ENCODE peak calls at places on chromosomes 7 and 10, in eight cellular contexts. One of them, this sample, is unnamed.

GRCh38 chr7:121097577-121097976 is 109.1 kb downstream of the CPED1 start:
- DNase-seq in fibroblast of lung: no peak
- DNase-seq in lower lobe of right lung: no peak
- DNase-seq in hepatocyte: no peak
- DNase-seq in GM12865: no peak
- DNase-seq in psoas muscle: no peak
- DNase-seq in HFF-Myc: no peak
- DNase-seq in CD4-positive, alpha-beta T cell: no peak
- DNase-seq in this sample: no peak

GRCh38 chr10:17199351-17199804 is 2.1 kb downstream of the TRDMT1 start:
- DNase-seq in fibroblast of lung: peak; percentile 67
- DNase-seq in lower lobe of right lung: no peak
- DNase-seq in hepatocyte: no peak
- DNase-seq in GM12865: no peak
- DNase-seq in psoas muscle: no peak
- DNase-seq in HFF-Myc: no peak
- DNase-seq in CD4-positive, alpha-beta T cell: no peak
- DNase-seq in this sample: no peak

GRCh38 chr10:96833220-96834001 is 1.3 kb downstream of the LCOR start:
- DNase-seq in fibroblast of lung: peak; percentile 54
- DNase-seq in lower lobe of right lung: no peak
- DNase-seq in hepatocyte: peak; percentile 43
- DNase-seq in GM12865: peak; percentile 19
- DNase-seq in psoas muscle: no peak
- DNase-seq in HFF-Myc: no peak
- DNase-seq in CD4-positive, alpha-beta T cell: peak; percentile 10
- DNase-seq in this sample: no peak

GRCh38 chr7:86094166-86094669 is 549.5 kb upstream of the GRM3 start:
- DNase-seq in fibroblast of lung: no peak
- DNase-seq in lower lobe of right lung: no peak
- DNase-seq in hepatocyte: no peak
- DNase-seq in GM12865: no peak
- DNase-seq in psoas muscle: no peak
- DNase-seq in HFF-Myc: no peak
- DNase-seq in CD4-positive, alpha-beta T cell: no peak
- DNase-seq in this sample: no peak

GRCh38 chr10:62779487-62780248 is 24.9 kb upstream of the ADO start:
- DNase-seq in fibroblast of lung: peak; percentile 16
- DNase-seq in lower lobe of right lung: no peak
- DNase-seq in hepatocyte: no peak
- DNase-seq in GM12865: peak; percentile 94
- DNase-seq in psoas muscle: no peak
- DNase-seq in HFF-Myc: no peak
- DNase-seq in CD4-positive, alpha-beta T cell: peak; percentile 68
- DNase-seq in this sample: peak; percentile 40

GRCh38 chr7:77427996-77428603 is 12.0 kb upstream of the GSAP start:
- DNase-seq in fibroblast of lung: peak; percentile 85
- DNase-seq in lower lobe of right lung: no peak
- DNase-seq in hepatocyte: no peak
- DNase-seq in GM12865: peak; percentile 55
- DNase-seq in psoas muscle: no peak
- DNase-seq in HFF-Myc: peak; percentile 39
- DNase-seq in CD4-positive, alpha-beta T cell: no peak
- DNase-seq in this sample: no peak

GRCh38 chr10:42960491-42961155 is 116.2 kb upstream of the RET start:
- DNase-seq in fibroblast of lung: peak; percentile 14
- DNase-seq in lower lobe of right lung: peak; percentile 39
- DNase-seq in hepatocyte: peak; percentile 12
- DNase-seq in GM12865: no peak
- DNase-seq in psoas muscle: peak; percentile 69
- DNase-seq in HFF-Myc: peak; percentile 14
- DNase-seq in CD4-positive, alpha-beta T cell: no peak
- DNase-seq in this sample: no peak

GRCh38 chr7:105815580-105815979 is 60.8 kb downstream of the ATXN7L1 start:
- DNase-seq in fibroblast of lung: no peak
- DNase-seq in lower lobe of right lung: no peak
- DNase-seq in hepatocyte: no peak
- DNase-seq in GM12865: no peak
- DNase-seq in psoas muscle: no peak
- DNase-seq in HFF-Myc: no peak
- DNase-seq in CD4-positive, alpha-beta T cell: no peak
- DNase-seq in this sample: no peak

GRCh38 chr10:35643976-35644799 is 2.1 kb upstream of the FZD8 start:
- DNase-seq in fibroblast of lung: no peak
- DNase-seq in lower lobe of right lung: no peak
- DNase-seq in hepatocyte: no peak
- DNase-seq in GM12865: peak; percentile 21
- DNase-seq in psoas muscle: no peak
- DNase-seq in HFF-Myc: no peak
- DNase-seq in CD4-positive, alpha-beta T cell: no peak
- DNase-seq in this sample: no peak

GRCh38 chr7:38702002-38702535 is 70.9 kb upstream of the AMPH start:
- DNase-seq in fibroblast of lung: no peak
- DNase-seq in lower lobe of right lung: no peak
- DNase-seq in hepatocyte: no peak
- DNase-seq in GM12865: no peak
- DNase-seq in psoas muscle: no peak
- DNase-seq in HFF-Myc: no peak
- DNase-seq in CD4-positive, alpha-beta T cell: no peak
- DNase-seq in this sample: no peak

GRCh38 chr10:91536101-91536500 is 96.8 kb downstream of the PPP1R3C start:
- DNase-seq in fibroblast of lung: peak; percentile 58
- DNase-seq in lower lobe of right lung: no peak
- DNase-seq in hepatocyte: no peak
- DNase-seq in GM12865: no peak
- DNase-seq in psoas muscle: peak; percentile 59
- DNase-seq in HFF-Myc: no peak
- DNase-seq in CD4-positive, alpha-beta T cell: no peak
- DNase-seq in this sample: no peak

GRCh38 chr7:139679731-139680594 is 97.8 kb downstream of the HIPK2 start:
- DNase-seq in fibroblast of lung: peak; percentile 45
- DNase-seq in lower lobe of right lung: no peak
- DNase-seq in hepatocyte: no peak
- DNase-seq in GM12865: no peak
- DNase-seq in psoas muscle: no peak
- DNase-seq in HFF-Myc: no peak
- DNase-seq in CD4-positive, alpha-beta T cell: no peak
- DNase-seq in this sample: no peak

GRCh38 chr7:135761751-135762488 is 13.3 kb upstream of the FAM180A start:
- DNase-seq in fibroblast of lung: peak; percentile 84
- DNase-seq in lower lobe of right lung: no peak
- DNase-seq in hepatocyte: no peak
- DNase-seq in GM12865: no peak
- DNase-seq in psoas muscle: no peak
- DNase-seq in HFF-Myc: no peak
- DNase-seq in CD4-positive, alpha-beta T cell: no peak
- DNase-seq in this sample: no peak

GRCh38 chr7:20601121-20601520 is 14.3 kb upstream of the ABCB5 start:
- DNase-seq in fibroblast of lung: peak; percentile 70
- DNase-seq in lower lobe of right lung: no peak
- DNase-seq in hepatocyte: no peak
- DNase-seq in GM12865: peak; percentile 10
- DNase-seq in psoas muscle: no peak
- DNase-seq in HFF-Myc: no peak
- DNase-seq in CD4-positive, alpha-beta T cell: no peak
- DNase-seq in this sample: no peak

GRCh38 chr7:95674101-95674500 is 77.8 kb upstream of the PDK4 start:
- DNase-seq in fibroblast of lung: no peak
- DNase-seq in lower lobe of right lung: no peak
- DNase-seq in hepatocyte: no peak
- DNase-seq in GM12865: no peak
- DNase-seq in psoas muscle: no peak
- DNase-seq in HFF-Myc: no peak
- DNase-seq in CD4-positive, alpha-beta T cell: no peak
- DNase-seq in this sample: no peak

GRCh38 chr10:90988802-90989201 is 67.9 kb upstream of the ANKRD1 start:
- DNase-seq in fibroblast of lung: no peak
- DNase-seq in lower lobe of right lung: no peak
- DNase-seq in hepatocyte: no peak
- DNase-seq in GM12865: no peak
- DNase-seq in psoas muscle: no peak
- DNase-seq in HFF-Myc: no peak
- DNase-seq in CD4-positive, alpha-beta T cell: no peak
- DNase-seq in this sample: no peak

GRCh38 chr7:16136896-16137295 is 284.4 kb downstream of the CRPPA start:
- DNase-seq in fibroblast of lung: no peak
- DNase-seq in lower lobe of right lung: no peak
- DNase-seq in hepatocyte: no peak
- DNase-seq in GM12865: no peak
- DNase-seq in psoas muscle: no peak
- DNase-seq in HFF-Myc: no peak
- DNase-seq in CD4-positive, alpha-beta T cell: no peak
- DNase-seq in this sample: no peak

GRCh38 chr7:16619979-16620408 is 25.6 kb downstream of the ANKMY2 start:
- DNase-seq in fibroblast of lung: peak; percentile 45
- DNase-seq in lower lobe of right lung: no peak
- DNase-seq in hepatocyte: no peak
- DNase-seq in GM12865: peak; percentile 44
- DNase-seq in psoas muscle: no peak
- DNase-seq in HFF-Myc: no peak
- DNase-seq in CD4-positive, alpha-beta T cell: no peak
- DNase-seq in this sample: no peak

GRCh38 chr10:129956285-129956649 is 7.8 kb downstream of the EBF3 start:
- DNase-seq in fibroblast of lung: no peak
- DNase-seq in lower lobe of right lung: no peak
- DNase-seq in hepatocyte: no peak
- DNase-seq in GM12865: no peak
- DNase-seq in psoas muscle: no peak
- DNase-seq in HFF-Myc: no peak
- DNase-seq in CD4-positive, alpha-beta T cell: no peak
- DNase-seq in this sample: no peak

DNA sequence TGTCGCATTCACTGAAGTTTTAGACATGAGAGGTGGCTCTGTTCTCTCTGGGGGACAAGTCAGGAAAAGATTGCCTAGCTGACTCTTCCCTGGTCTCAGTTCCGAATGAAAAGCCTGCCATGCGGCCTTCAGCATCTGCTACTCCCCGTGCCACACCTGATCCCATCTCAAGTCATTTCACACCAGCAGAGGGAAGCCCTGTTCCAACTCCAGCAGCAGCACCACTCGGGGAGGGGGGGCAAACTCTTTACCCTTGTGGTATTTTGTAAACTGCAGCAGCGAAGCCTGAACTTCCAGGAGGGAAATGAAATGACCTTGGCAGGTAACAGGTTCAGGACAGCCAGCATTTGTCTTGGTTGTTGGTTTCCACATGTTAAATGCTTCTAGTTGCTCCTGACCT is 13.8 kb downstream of the LRRC4 start:
- DNase-seq in fibroblast of lung: no peak
- DNase-seq in lower lobe of right lung: no peak
- DNase-seq in hepatocyte: no peak
- DNase-seq in GM12865: no peak
- DNase-seq in psoas muscle: no peak
- DNase-seq in HFF-Myc: no peak
- DNase-seq in CD4-positive, alpha-beta T cell: no peak
- DNase-seq in this sample: no peak
- TF ChIP-seq CTCF in fibroblast of lung: no peak
- TF ChIP-seq CTCF in lower lobe of right lung: no peak
- TF ChIP-seq CTCF in hepatocyte: no peak
- TF ChIP-seq CTCF in GM12865: no peak
- TF ChIP-seq CTCF in psoas muscle: no peak
- TF ChIP-seq CTCF in HFF-Myc: no peak
- TF ChIP-seq CTCF in CD4-positive, alpha-beta T cell: no peak
- TF ChIP-seq CTCF in this sample: no peak

GRCh38 chr7:114370177-114370576 is 44.4 kb upstream of the FOXP2 start:
- DNase-seq in fibroblast of lung: no peak
- DNase-seq in lower lobe of right lung: no peak
- DNase-seq in hepatocyte: no peak
- DNase-seq in GM12865: no peak
- DNase-seq in psoas muscle: no peak
- DNase-seq in HFF-Myc: no peak
- DNase-seq in CD4-positive, alpha-beta T cell: no peak
- DNase-seq in this sample: no peak
- TF ChIP-seq CTCF in fibroblast of lung: no peak
- TF ChIP-seq CTCF in lower lobe of right lung: no peak
- TF ChIP-seq CTCF in hepatocyte: no peak
- TF ChIP-seq CTCF in GM12865: no peak
- TF ChIP-seq CTCF in psoas muscle: no peak
- TF ChIP-seq CTCF in HFF-Myc: no peak
- TF ChIP-seq CTCF in CD4-positive, alpha-beta T cell: no peak
- TF ChIP-seq CTCF in this sample: no peak

DNA sequence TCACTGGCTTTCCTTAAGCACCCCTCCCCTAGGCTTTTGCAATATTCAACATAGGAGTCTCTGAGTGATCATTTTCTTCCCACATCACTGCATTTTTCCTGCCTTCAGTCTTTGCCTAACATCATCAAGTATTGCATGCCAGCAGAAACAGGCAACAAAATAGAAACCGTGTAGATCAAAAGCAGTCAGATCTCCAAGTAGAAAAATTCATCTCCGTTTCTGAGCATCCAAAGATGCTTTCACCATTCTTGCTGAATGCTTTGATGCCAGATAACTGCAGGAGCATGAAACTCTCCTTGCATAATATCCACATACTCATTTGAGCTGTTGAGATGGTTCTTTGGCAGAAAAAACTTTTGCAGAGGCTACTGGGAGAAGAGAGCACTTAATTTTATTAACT is 120.0 kb downstream of the ADCYAP1R1 start:
- DNase-seq in fibroblast of lung: no peak
- DNase-seq in lower lobe of right lung: no peak
- DNase-seq in hepatocyte: no peak
- DNase-seq in GM12865: no peak
- DNase-seq in psoas muscle: no peak
- DNase-seq in HFF-Myc: no peak
- DNase-seq in CD4-positive, alpha-beta T cell: no peak
- DNase-seq in this sample: no peak
- TF ChIP-seq CTCF in fibroblast of lung: no peak
- TF ChIP-seq CTCF in lower lobe of right lung: no peak
- TF ChIP-seq CTCF in hepatocyte: no peak
- TF ChIP-seq CTCF in GM12865: no peak
- TF ChIP-seq CTCF in psoas muscle: no peak
- TF ChIP-seq CTCF in HFF-Myc: no peak
- TF ChIP-seq CTCF in CD4-positive, alpha-beta T cell: no peak
- TF ChIP-seq CTCF in this sample: no peak

DNA sequence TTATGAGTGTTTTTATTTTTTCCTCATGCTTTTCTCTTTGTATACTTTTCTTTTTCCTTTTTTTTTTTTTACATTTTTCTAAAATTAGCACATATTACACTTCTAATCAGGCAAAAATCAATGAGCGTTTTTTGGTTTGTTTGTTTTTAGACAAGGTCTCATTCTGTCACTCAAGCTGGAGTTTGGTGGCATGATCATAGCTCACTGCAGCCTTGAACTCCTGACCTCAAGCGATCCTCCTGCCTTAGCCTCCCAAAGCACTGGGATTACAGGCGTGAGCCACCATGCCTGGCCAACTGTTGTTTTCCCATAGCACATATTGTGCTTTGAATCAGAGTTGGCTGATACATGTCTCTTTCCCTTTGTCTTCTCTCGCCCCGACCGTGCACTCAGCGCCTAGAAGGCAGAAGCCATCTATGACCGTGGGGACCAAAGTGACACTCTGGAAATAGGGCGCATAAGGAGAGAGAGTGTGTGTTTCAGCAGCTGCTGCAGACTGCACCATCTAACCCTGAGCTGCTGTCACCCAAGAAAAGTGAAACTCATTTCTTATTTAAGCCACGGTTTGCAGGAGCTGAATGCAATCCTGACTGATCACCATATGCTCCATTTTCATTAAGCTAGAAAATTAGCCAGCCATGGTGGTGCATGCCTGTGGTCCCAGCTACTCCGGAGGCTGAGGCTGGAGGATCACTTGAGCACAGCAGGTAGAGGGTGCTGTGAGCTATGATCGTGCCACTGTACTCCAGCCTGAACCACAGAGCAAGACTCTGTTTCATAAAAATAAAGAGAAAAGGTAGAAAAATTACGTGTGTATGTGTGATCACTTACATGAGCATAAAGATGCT is 41.4 kb upstream of the GTF2I start:
- DNase-seq in fibroblast of lung: no peak
- DNase-seq in lower lobe of right lung: no peak
- DNase-seq in hepatocyte: no peak
- DNase-seq in GM12865: no peak
- DNase-seq in psoas muscle: no peak
- DNase-seq in HFF-Myc: no peak
- DNase-seq in CD4-positive, alpha-beta T cell: no peak
- DNase-seq in this sample: no peak
- TF ChIP-seq CTCF in fibroblast of lung: no peak
- TF ChIP-seq CTCF in lower lobe of right lung: no peak
- TF ChIP-seq CTCF in hepatocyte: no peak
- TF ChIP-seq CTCF in GM12865: no peak
- TF ChIP-seq CTCF in psoas muscle: no peak
- TF ChIP-seq CTCF in HFF-Myc: no peak
- TF ChIP-seq CTCF in CD4-positive, alpha-beta T cell: no peak
- TF ChIP-seq CTCF in this sample: no peak